ENCODE peak calls at places on chromosome 15, in six cellular contexts. J, F, Y, D, B and O are unnamed samples.

GRCh38 chr15:31298707-31299172 is 27.9 kb upstream of the KLF13 start:
- DNase-seq in Y (no peak), D (no peak), B (no peak), J (no peak), F (peak; percentile 59), O (no peak)

GRCh38 chr15:29887719-29888118 is 65.5 kb upstream of the TJP1 start:
- DNase-seq in F (no peak), B (no peak), Y (no peak), D (no peak), J (no peak), O (no peak)

GRCh38 chr15:23648920-23649515 is 1.4 kb upstream of the MAGEL2 start:
- DNase-seq in D (no peak), F (no peak), Y (no peak), B (no peak), J (no peak), O (no peak)

GRCh38 chr15:89888214-89888804 is 5.5 kb downstream of the AP3S2 start:
- DNase-seq in B (no peak), J (no peak), Y (no peak), D (no peak), F (no peak), O (no peak)

GRCh38 chr15:57640935-57641682 is 49.4 kb downstream of the MYZAP start:
- DNase-seq in D (no peak), J (no peak), F (no peak), Y (no peak), B (no peak), O (no peak)

GRCh38 chr15:58910456-58910855 is 23.0 kb downstream of the SLTM start:
- DNase-seq in D (no peak), F (no peak), Y (no peak), J (no peak), B (no peak), O (no peak)

GRCh38 chr15:70582143-70582945 is 181.0 kb downstream of the UACA start:
- DNase-seq in F (peak; percentile 24), D (no peak), Y (no peak), J (no peak), B (peak; percentile 44), O (no peak)

GRCh38 chr15:66820474-66821258 is 118.6 kb downstream of the SMAD6 start:
- DNase-seq in B (peak; percentile 48), J (no peak), Y (no peak), D (no peak), F (peak; percentile 41), O (no peak)

GRCh38 chr15:70442616-70443321 is 320.6 kb downstream of the UACA start:
- DNase-seq in F (peak; percentile 55), B (no peak), D (no peak), J (no peak), Y (no peak), O (no peak)

GRCh38 chr15:92821491-92822116 is 78.5 kb upstream of the CHD2 start:
- DNase-seq in D (no peak), B (no peak), Y (no peak), F (no peak), J (no peak), O (no peak)

GRCh38 chr15:63502137-63502801 is 2.1 kb upstream of the USP3 start:
- DNase-seq in Y (no peak), J (no peak), B (no peak), D (peak; percentile 35), F (no peak), O (no peak)

GRCh38 chr15:69408841-69409240 is 5.3 kb upstream of the KIF23 start:
- DNase-seq in D (no peak), Y (no peak), B (no peak), F (no peak), J (no peak), O (no peak)

GRCh38 chr15:78208341-78208844 is 26.0 kb downstream of the ACSBG1 start:
- DNase-seq in Y (no peak), J (no peak), B (no peak), D (no peak), F (no peak), O (no peak)

GRCh38 chr15:85749261-85750151 is 45.2 kb downstream of the KLHL25 start:
- DNase-seq in F (peak; percentile 74), J (no peak), D (no peak), B (peak; percentile 71), Y (no peak), O (no peak)

GRCh38 chr15:67307156-67307555 is 52.6 kb downstream of the IQCH start:
- DNase-seq in D (no peak), B (no peak), J (no peak), F (no peak), Y (no peak), O (no peak)

GRCh38 chr15:85112997-85113396 is 131.3 kb downstream of the PDE8A start:
- DNase-seq in B (no peak), F (no peak), Y (no peak), J (no peak), D (no peak), O (no peak)

GRCh38 chr15:25236143-25236860 is 202.5 kb downstream of the UBE3A start:
- DNase-seq in J (no peak), B (peak; percentile 42), Y (no peak), D (no peak), F (peak; percentile 39), O (no peak)

GRCh38 chr15:25235391-25235790 is 203.4 kb downstream of the UBE3A start:
- DNase-seq in J (no peak), Y (no peak), D (no peak), B (peak; percentile 37), F (no peak), O (no peak)

GRCh38 chr15:25238126-25238525 is 200.7 kb downstream of the UBE3A start:
- DNase-seq in D (no peak), B (peak; percentile 48), Y (no peak), F (peak; percentile 40), J (no peak), O (no peak)

GRCh38 chr15:25237291-25237978 is 201.4 kb downstream of the UBE3A start:
- DNase-seq in Y (no peak), B (peak; percentile 74), D (no peak), J (no peak), F (peak; percentile 53), O (no peak)

DNA sequence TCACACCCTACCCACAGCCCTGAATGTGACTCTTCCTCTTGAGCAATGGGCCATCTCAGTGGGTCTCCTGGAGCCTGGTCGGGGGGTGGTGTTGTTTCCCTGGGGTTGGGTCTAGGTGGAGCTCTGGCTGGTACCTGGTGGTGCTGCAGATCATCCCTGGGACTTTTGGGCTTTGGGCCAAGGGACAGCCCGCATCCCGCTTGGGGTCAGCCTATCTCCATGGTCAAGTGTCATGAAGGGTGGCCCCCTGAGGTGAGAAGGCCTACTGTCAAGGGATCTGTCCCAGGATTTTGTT is 202.0 kb downstream of the UBE3A start:
- DNase-seq in B (peak; percentile 26), Y (no peak), J (no peak), F (peak; percentile 41), D (no peak), O (no peak)
- H3K9me3 ChIP-seq in B (no peaks in the 10 kb centered on the region), Y (no peaks in the 10 kb centered on the region), J (no peaks in the 10 kb centered on the region), F (peaks cover 29% of the 10 kb centered on the region), D (no peaks in the 10 kb centered on the region), O (no peaks in the 10 kb centered on the region)

DNA sequence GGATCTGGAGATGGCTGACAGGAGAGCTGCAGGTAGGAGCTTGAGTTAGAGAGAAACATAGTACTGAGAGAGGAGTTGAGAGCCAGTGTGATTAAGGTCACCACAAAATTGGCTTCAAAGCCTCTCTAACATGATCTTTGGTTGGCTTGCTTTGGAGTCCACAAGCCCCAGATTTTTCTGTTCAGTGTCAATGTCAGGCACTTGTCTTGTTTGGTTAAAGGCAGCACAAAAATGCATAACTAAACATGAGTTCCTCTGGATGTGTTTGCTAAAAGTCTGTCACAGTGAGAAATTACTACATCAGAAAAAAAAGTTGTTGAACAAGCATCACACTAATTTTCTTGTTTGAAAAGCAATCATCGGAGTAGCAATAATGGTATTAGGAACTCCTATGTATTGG is 440.5 kb downstream of the NTRK3 start:
- DNase-seq in Y (no peak), J (no peak), B (no peak), D (no peak), F (no peak), O (no peak)
- H3K9me3 ChIP-seq in Y (no peaks in the 10 kb centered on the region), J (no peaks in the 10 kb centered on the region), B (no peaks in the 10 kb centered on the region), D (no peaks in the 10 kb centered on the region), F (no peaks in the 10 kb centered on the region), O (no peaks in the 10 kb centered on the region)

GRCh38 chr15:75232252-75232813 is 25.8 kb upstream of the GOLGA6C start:
- DNase-seq in Y (no peak), J (no peak), B (no peak), F (peak; percentile 28), D (no peak), O (no peak)

GRCh38 chr15:75234191-75234810 is 23.8 kb upstream of the GOLGA6C start:
- DNase-seq in J (no peak), Y (no peak), B (no peak), F (peak; percentile 45), D (no peak), O (no peak)

GRCh38 chr15:75232826-75233503 is 25.2 kb upstream of the GOLGA6C start:
- DNase-seq in Y (no peak), D (no peak), F (peak; percentile 61), J (no peak), B (no peak), O (no peak)

GRCh38 chr15:75235051-75235673 is 23.0 kb upstream of the GOLGA6C start:
- DNase-seq in J (no peak), B (no peak), D (no peak), F (peak; percentile 43), Y (no peak), O (no peak)

GRCh38 chr15:75233504-75234190 is 24.5 kb upstream of the GOLGA6C start:
- DNase-seq in Y (no peak), B (peak; percentile 64), J (no peak), D (no peak), F (peak; percentile 51), O (no peak)
- H3K9me3 ChIP-seq in Y (no peaks in the 10 kb centered on the region), B (no peaks in the 10 kb centered on the region), J (no peaks in the 10 kb centered on the region), D (no peaks in the 10 kb centered on the region), F (no peaks in the 10 kb centered on the region), O (no peaks in the 10 kb centered on the region)

GRCh38 chr15:25175789-25176615 is 221.2 kb downstream of the SNRPN start:
- DNase-seq in J (peak; percentile 8), B (peak; percentile 62), Y (no peak), F (no peak), D (no peak), O (peak; percentile 2)
- H3K9me3 ChIP-seq in J (no peaks in the 10 kb centered on the region), B (peaks cover 8% of the 10 kb centered on the region), Y (no peaks in the 10 kb centered on the region), F (peaks cover 88% of the 10 kb centered on the region), D (no peaks in the 10 kb centered on the region), O (no peaks in the 10 kb centered on the region)

DNA sequence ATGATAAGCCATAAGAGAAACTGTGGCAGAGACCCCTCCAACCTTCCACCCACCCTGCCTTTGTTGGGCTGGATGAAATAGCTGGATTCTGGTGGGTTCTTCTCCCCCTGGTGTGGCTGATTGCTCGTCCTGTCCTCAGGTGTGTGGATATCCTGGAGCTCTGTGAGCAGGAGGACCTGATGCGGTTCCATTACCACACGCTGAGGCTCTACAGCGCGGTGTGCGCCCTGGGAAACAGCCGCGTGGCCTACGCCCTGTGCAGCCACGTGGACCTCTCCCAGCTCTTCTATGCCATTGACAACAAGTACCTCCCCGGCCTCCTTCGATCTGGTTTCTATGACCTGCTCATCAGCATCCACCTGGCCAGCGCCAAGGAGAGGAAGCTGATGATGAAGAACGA is 306.3 kb upstream of the CHRM5 start:
- DNase-seq in J (no peak), F (no peak), Y (no peak), D (no peak), B (no peak), O (no peak)
- H3K9me3 ChIP-seq in J (no peaks in the 10 kb centered on the region), F (no peaks in the 10 kb centered on the region), Y (no peaks in the 10 kb centered on the region), D (no peaks in the 10 kb centered on the region), B (no peaks in the 10 kb centered on the region), O (no peaks in the 10 kb centered on the region)

GRCh38 chr15:22243440-22244130 is 163.3 kb downstream of the OR4M2 start:
- DNase-seq in J (no peak), F (no peak), Y (no peak), B (peak; percentile 55), D (no peak), O (no peak)
- H3K9me3 ChIP-seq in J (no peaks in the 10 kb centered on the region), F (no peaks in the 10 kb centered on the region), Y (no peaks in the 10 kb centered on the region), B (peaks cover 1% of the 10 kb centered on the region), D (no peaks in the 10 kb centered on the region), O (no peaks in the 10 kb centered on the region)

GRCh38 chr15:79919090-79919748 is 22.4 kb upstream of the MTHFS start:
- DNase-seq in Y (no peak), J (no peak), D (no peak), B (no peak), F (no peak), O (no peak)
- H3K9me3 ChIP-seq in Y (peaks cover 2% of the 10 kb centered on the region), J (peaks cover 35% of the 10 kb centered on the region), D (peaks cover 68% of the 10 kb centered on the region), B (peaks cover 16% of the 10 kb centered on the region), F (peaks cover 59% of the 10 kb centered on the region), O (peaks cover 18% of the 10 kb centered on the region)